ENCODE peak calls at places on chromosome 9, in ten cellular contexts. E is left ventricle myocardium inferior; G is endothelial cell; L is A549; K is astrocyte of the spinal cord; Y is GM10248; P is neural crest cell; U is CD8-positive, alpha-beta T cell; J is CD4-positive, alpha-beta T cell; O is BE2C. B is an unnamed sample.

GRCh38 chr9:21902112-21902511 is 92.1 kb downstream of the CDKN2A start:
- DNase-seq in E (no peak), G (no peak), L (no peak), K (no peak), Y (no peak), P (no peak), U (no peak), J (no peak), O (no peak), B (no peak)

GRCh38 chr9:129708799-129709198 is 43.4 kb downstream of the PRRX2 start:
- DNase-seq in E (no peak), G (no peak), L (no peak), K (no peak), Y (no peak), P (no peak), U (no peak), J (no peak), O (no peak), B (no peak)

GRCh38 chr9:133370680-133371079 is 5.2 kb downstream of the SURF4 start:
- DNase-seq in E (no peak), G (no peak), L (no peak), K (no peak), Y (no peak), P (no peak), U (no peak), J (peak; percentile 35), O (no peak), B (no peak)

GRCh38 chr9:96186601-96187011 is 115.4 kb downstream of the HSD17B3 start:
- DNase-seq in E (no peak), G (peak; percentile 14), L (no peak), K (peak; percentile 3), Y (no peak), P (peak; percentile 27), U (no peak), J (no peak), O (no peak), B (no peak)

GRCh38 chr9:105073147-105073546 is 145.2 kb upstream of the ABCA1 start:
- DNase-seq in E (no peak), G (no peak), L (no peak), K (no peak), Y (no peak), P (no peak), U (no peak), J (no peak), O (no peak), B (no peak)

GRCh38 chr9:101995231-101995630 is 256.8 kb upstream of the GRIN3A start:
- DNase-seq in E (no peak), G (no peak), L (peak; percentile 2), K (peak; percentile 69), Y (no peak), P (no peak), U (no peak), J (no peak), O (no peak), B (no peak)

GRCh38 chr9:22817181-22817580 is 370.6 kb downstream of the DMRTA1 start:
- DNase-seq in E (no peak), G (no peak), L (no peak), K (peak; percentile 57), Y (no peak), P (no peak), U (no peak), J (no peak), O (no peak), B (no peak)

GRCh38 chr9:136551401-136552116 is 5.7 kb upstream of the NOTCH1 start:
- DNase-seq in E (peak; percentile 81), G (no peak), L (peak; percentile 95), K (peak; percentile 56), Y (peak; percentile 81), P (no peak), U (no peak), J (no peak), O (no peak), B (peak; percentile 83)

GRCh38 chr9:81022177-81022576 is 667.2 kb downstream of the TLE1 start:
- DNase-seq in E (no peak), G (no peak), L (no peak), K (peak; percentile 78), Y (no peak), P (no peak), U (no peak), J (no peak), O (no peak), B (no peak)

GRCh38 chr9:131421691-131422090 is 27.8 kb downstream of the PRRC2B start:
- DNase-seq in E (no peak), G (no peak), L (no peak), K (no peak), Y (no peak), P (no peak), U (no peak), J (no peak), O (no peak), B (no peak)

GRCh38 chr9:131423171-131423581 is 29.3 kb downstream of the PRRC2B start:
- DNase-seq in E (peak; percentile 64), G (peak; percentile 48), L (peak; percentile 58), K (peak; percentile 89), Y (no peak), P (no peak), U (no peak), J (peak; percentile 17), O (peak; percentile 72), B (peak; percentile 52)

GRCh38 chr9:131419716-131420115 is 25.8 kb downstream of the PRRC2B start:
- DNase-seq in E (no peak), G (no peak), L (no peak), K (no peak), Y (no peak), P (no peak), U (no peak), J (no peak), O (no peak), B (no peak)

GRCh38 chr9:131420913-131421312 is 27.0 kb downstream of the PRRC2B start:
- DNase-seq in E (no peak), G (no peak), L (no peak), K (peak; percentile 54), Y (no peak), P (no peak), U (no peak), J (no peak), O (no peak), B (no peak)

GRCh38 chr9:131422241-131422792 is 28.4 kb downstream of the PRRC2B start:
- DNase-seq in E (peak; percentile 25), G (no peak), L (no peak), K (no peak), Y (no peak), P (no peak), U (no peak), J (no peak), O (peak; percentile 58), B (no peak)
- TF ChIP-seq CTCF in E (peak; percentile 55), G (no peak), L (peak; percentile 21), K (peak; percentile 20), Y (no peak), P (no peak), U (no peak), J (no peak), O (peak; percentile 38), B (no peak)

DNA sequence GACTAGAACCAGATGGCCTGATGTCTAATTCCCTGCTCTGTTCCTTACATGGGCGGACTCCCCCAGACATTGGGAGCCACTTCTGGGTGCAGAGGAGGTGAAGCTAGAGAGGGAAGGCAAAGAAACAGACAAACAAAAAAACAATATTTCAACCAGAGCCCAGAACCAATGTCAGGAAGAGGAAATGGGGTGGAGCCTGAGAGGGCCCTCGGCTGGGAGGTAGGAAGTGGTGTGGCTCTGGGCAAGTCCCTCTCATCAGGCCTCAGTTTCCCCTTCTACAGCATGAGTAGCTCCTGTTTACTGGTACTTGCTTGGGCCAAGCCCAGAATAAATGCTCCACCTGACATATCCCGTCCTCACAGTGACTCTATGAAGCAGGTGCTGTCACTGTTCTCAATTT is 11.1 kb downstream of the SH2D3C start:
- DNase-seq in E (no peak), G (no peak), L (no peak), K (no peak), Y (no peak), P (no peak), U (no peak), J (no peak), O (no peak), B (no peak)
- TF ChIP-seq CTCF in E (no peak), G (no peak), L (no peak), K (no peak), Y (no peak), P (no peak), U (no peak), J (no peak), O (no peak), B (no peak)

GRCh38 chr9:125189011-125189360 is 617 bp downstream of the PPP6C start:
- DNase-seq in E (peak; percentile 18), G (peak; percentile 45), L (no peak), K (no peak), Y (no peak), P (no peak), U (no peak), J (peak; percentile 19), O (peak; percentile 35), B (no peak)

GRCh38 chr9:125190371-125190801 is 783 bp upstream of the PPP6C start:
- DNase-seq in E (no peak), G (no peak), L (no peak), K (no peak), Y (no peak), P (no peak), U (no peak), J (no peak), O (no peak), B (peak; percentile 34)

GRCh38 chr9:125189361-125190289 is at the start of gene PPP6C:
- DNase-seq in E (peak; percentile 98), G (peak; percentile 98), L (peak; percentile 97), K (peak; percentile 98), Y (peak; percentile 98), P (peak; percentile 97), U (peak; percentile 96), J (peak; percentile 97), O (peak; percentile 96), B (peak; percentile 98)
- TF ChIP-seq CTCF in E (peak; percentile 74), G (peak; percentile 39), L (peak; percentile 57), K (peak; percentile 72), Y (peak; percentile 87), P (peak; percentile 62), U (peak; percentile 63), J (peak; percentile 63), O (peak; percentile 54), B (peak; percentile 91)

GRCh38 chr9:93453047-93453914 is at the start of gene FAM120AOS:
- DNase-seq in E (peak; percentile 92), G (peak; percentile 76), L (peak; percentile 84), K (peak; percentile 95), Y (peak; percentile 88), P (peak; percentile 69), U (peak; percentile 75), J (peak; percentile 77), O (peak; percentile 94), B (peak; percentile 83)

GRCh38 chr9:93452710-93453046 is 703 bp downstream of the FAM120AOS start:
- DNase-seq in E (no peak), G (no peak), L (no peak), K (no peak), Y (no peak), P (no peak), U (peak; percentile 16), J (peak; percentile 5), O (peak; percentile 22), B (no peak)

GRCh38 chr9:93450817-93451761 is at the start of gene FAM120A:
- DNase-seq in E (peak; percentile 73), G (peak; percentile 70), L (peak; percentile 52), K (peak; percentile 72), Y (peak; percentile 90), P (peak; percentile 44), U (peak; percentile 56), J (peak; percentile 81), O (peak; percentile 85), B (peak; percentile 92)

GRCh38 chr9:93456022-93456421 is 2.6 kb upstream of the FAM120AOS start:
- DNase-seq in E (no peak), G (no peak), L (no peak), K (no peak), Y (no peak), P (no peak), U (no peak), J (no peak), O (no peak), B (no peak)

GRCh38 chr9:93451762-93452709 is 551 bp downstream of the FAM120A start:
- DNase-seq in E (peak; percentile 55), G (peak; percentile 58), L (no peak), K (peak; percentile 37), Y (peak; percentile 34), P (peak; percentile 40), U (peak; percentile 45), J (peak; percentile 39), O (peak; percentile 63), B (peak; percentile 40)
- TF ChIP-seq CTCF in E (peak; percentile 42), G (no peak), L (no peak), K (peak; percentile 12), Y (no peak), P (peak; percentile 43), U (no peak), J (no peak), O (no peak), B (no peak)